ENCODE peak calls at places on chromosomes 2 and 18, in nine cellular contexts. Q is GM23248, V is T1000, I is AG20443, U is H7, E is NCI-H460, L is AG10803, O is endothelial cell, N is MV-4-11. D is an unnamed sample.

GRCh38 chr2:226794751-226795171 is 4.9 kb downstream of the IRS1 start:
- DNase-seq in Q (peak; percentile 74), V (no peak), I (no peak), U (peak; percentile 42), E (no peak), L (peak; percentile 75), O (no peak), N (no peak), D (no peak)

GRCh38 chr18:2723207-2723606 is 67.7 kb downstream of the SMCHD1 start:
- DNase-seq in Q (peak; percentile 4), V (no peak), I (no peak), U (no peak), E (no peak), L (no peak), O (no peak), N (no peak), D (no peak)

GRCh38 chr2:33056170-33056569 is 109.4 kb downstream of the LTBP1 start:
- DNase-seq in Q (no peak), V (no peak), I (no peak), U (no peak), E (no peak), L (no peak), O (no peak), N (no peak), D (no peak)

GRCh38 chr2:173226899-173227692 is 127.6 kb upstream of the CDCA7 start:
- DNase-seq in Q (no peak), V (no peak), I (no peak), U (no peak), E (no peak), L (no peak), O (no peak), N (no peak), D (no peak)

GRCh38 chr2:56118474-56118873 is 65.3 kb upstream of the CCDC85A start:
- DNase-seq in Q (no peak), V (no peak), I (no peak), U (no peak), E (no peak), L (no peak), O (peak; percentile 11), N (no peak), D (no peak)

GRCh38 chr18:12030667-12031066 is 49.4 kb downstream of the IMPA2 start:
- DNase-seq in Q (no peak), V (no peak), I (no peak), U (no peak), E (no peak), L (no peak), O (no peak), N (no peak), D (no peak)

GRCh38 chr2:217970206-217970605 is 32.6 kb downstream of the TNS1 start:
- DNase-seq in Q (peak; percentile 80), V (no peak), I (no peak), U (no peak), E (no peak), L (peak; percentile 68), O (no peak), N (no peak), D (no peak)

GRCh38 chr2:96251721-96252292 is 14.0 kb downstream of the TMEM127 start:
- DNase-seq in Q (peak; percentile 81), V (peak; percentile 65), I (peak; percentile 94), U (peak; percentile 53), E (peak; percentile 77), L (peak; percentile 92), O (no peak), N (peak; percentile 64), D (no peak)

GRCh38 chr2:204665244-204665643 is 120.0 kb downstream of the PARD3B start:
- DNase-seq in Q (peak; percentile 57), V (peak; percentile 11), I (peak; percentile 78), U (no peak), E (peak; percentile 84), L (peak; percentile 92), O (no peak), N (no peak), D (no peak)

GRCh38 chr2:103656558-103656957 is 894.7 kb downstream of the TMEM182 start:
- DNase-seq in Q (peak; percentile 5), V (no peak), I (no peak), U (no peak), E (peak; percentile 2), L (no peak), O (peak; percentile 9), N (no peak), D (no peak)

GRCh38 chr2:24721470-24721869 is 71.7 kb downstream of the PTRHD1 start:
- DNase-seq in Q (peak; percentile 87), V (peak; percentile 65), I (peak; percentile 72), U (no peak), E (no peak), L (peak; percentile 86), O (no peak), N (no peak), D (no peak)

D was measured in omental fat pad.